ENCODE peak calls at places on chromosomes 2 and 18, in six cellular contexts. U is SK-N-SH, W is HepG2, V is HCT116, S is GM12878, Q is K562. P is an unnamed sample.

GRCh38 chr2:127142663-127143630 is 36.0 kb upstream of the BIN1 start:
- DNase-seq in Q (no peak), V (no peak), S (no peak), W (no peak), U (no peak), P (peak)

GRCh38 chr2:120826716-120827410 is 91.2 kb downstream of the GLI2 start:
- DNase-seq in V (no peak), U (no peak), Q (no peak), S (no peak), W (no peak), P (no peak)

GRCh38 chr2:49972699-49973098 is 818.4 kb upstream of the FSHR start:
- DNase-seq in S (no peak), U (peak), W (no peak), V (no peak), Q (no peak), P (peak)

GRCh38 chr2:24894750-24895149 is 25.3 kb downstream of the ADCY3 start:
- DNase-seq in Q (no peak), S (no peak), V (no peak), U (no peak), W (no peak), P (no peak)

GRCh38 chr2:68700560-68700959 is 34.1 kb upstream of the ARHGAP25 start:
- DNase-seq in W (no peak), Q (no peak), V (no peak), U (no peak), S (no peak), P (no peak)

GRCh38 chr18:42545825-42546224 is 569.7 kb downstream of the RIT2 start:
- DNase-seq in W (no peak), V (no peak), U (no peak), Q (no peak), S (no peak), P (no peak)

GRCh38 chr2:240451108-240451611 is 15.7 kb downstream of the GPC1 start:
- DNase-seq in W (no peak), V (no peak), Q (no peak), U (no peak), S (no peak), P (no peak)

GRCh38 chr2:105379741-105380186 is 19.1 kb downstream of the FHL2 start:
- DNase-seq in S (no peak), V (no peak), Q (no peak), W (no peak), U (no peak), P (no peak)

GRCh38 chr2:149743842-149744468 is 156.4 kb upstream of the MMADHC start:
- DNase-seq in U (no peak), W (no peak), S (no peak), V (no peak), Q (no peak), P (no peak)

GRCh38 chr18:76875390-76876330 is 53.3 kb downstream of the ZNF236 start:
- DNase-seq in V (peak), Q (peak), S (no peak), W (peak), U (peak), P (peak)

GRCh38 chr18:59022167-59022945 is 117.3 kb upstream of the SEC11C start:
- DNase-seq in Q (no peak), S (no peak), W (no peak), V (no peak), U (peak), P (no peak)

GRCh38 chr2:44970846-44971450 is 29.4 kb downstream of the SIX3 start:
- DNase-seq in V (no peak), S (no peak), Q (no peak), U (no peak), W (no peak), P (no peak)

GRCh38 chr2:215622836-215623235 is 187.0 kb upstream of the FN1 start:
- DNase-seq in S (no peak), V (no peak), U (no peak), Q (no peak), W (no peak), P (no peak)

GRCh38 chr2:133484106-133484505 is 84.2 kb downstream of the NCKAP5 start:
- DNase-seq in S (no peak), V (no peak), W (no peak), U (no peak), Q (no peak), P (no peak)

GRCh38 chr2:218605438-218605837 is 2.3 kb upstream of the PLCD4 start:
- DNase-seq in Q (no peak), V (no peak), S (no peak), W (no peak), U (peak), P (no peak)

GRCh38 chr2:155872396-155872795 is 460.1 kb downstream of the NR4A2 start:
- DNase-seq in U (no peak), Q (no peak), W (no peak), V (no peak), S (no peak), P (no peak)

GRCh38 chr2:219296631-219297391 is 12.4 kb downstream of the PTPRN start:
- DNase-seq in W (no peak), Q (no peak), U (no peak), V (no peak), S (no peak), P (no peak)

GRCh38 chr2:96502891-96503636 is 2.1 kb downstream of the NEURL3 start:
- DNase-seq in S (no peak), Q (no peak), U (no peak), W (no peak), V (no peak), P (peak)
- TF ChIP-seq SIN3A in S (no peak), Q (no peak), U (no peak), W (no peak), V (no peak), P (no peak)

DNA sequence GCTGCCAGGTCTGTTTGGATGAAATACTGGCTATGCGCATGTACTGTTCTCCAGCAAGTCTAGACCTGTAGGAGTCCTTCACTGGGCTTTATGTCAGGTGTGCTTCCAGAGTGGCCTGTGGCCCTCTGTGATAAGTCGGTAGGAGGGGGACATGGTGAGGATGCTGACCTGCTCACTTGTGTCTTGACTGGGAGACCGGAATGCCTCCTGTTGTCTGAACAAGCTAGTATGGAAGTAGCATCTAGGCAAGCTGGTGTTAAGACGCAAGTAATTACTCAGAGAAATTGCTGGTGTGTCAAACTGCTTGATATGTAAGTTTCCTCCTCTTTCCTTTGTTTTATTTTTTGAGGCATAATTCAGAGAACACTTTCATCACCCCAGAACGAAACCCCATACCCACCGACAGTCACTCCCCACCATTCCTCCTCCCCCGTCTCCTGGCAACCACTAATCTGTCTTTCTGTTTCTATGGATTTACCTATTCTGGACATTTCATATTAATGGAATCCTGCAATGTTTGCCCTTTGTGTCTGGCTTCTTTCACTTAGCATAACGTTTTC is 76.4 kb downstream of the TMEM247 start:
- DNase-seq in Q (no peak), V (no peak), U (no peak), W (no peak), S (no peak), P (no peak)
- TF ChIP-seq YY1 in Q (no peak), V (no peak), U (no peak), W (no peak), S (no peak), P (no peak)

GRCh38 chr2:191957996-191958860 is 111.3 kb upstream of the CAVIN2 start:
- DNase-seq in V (no peak), Q (no peak), W (no peak), U (no peak), S (no peak), P (no peak)
- TF ChIP-seq MAX in V (no peak), Q (no peak), W (no peak), U (no peak), S (no peak), P (no peak)

GRCh38 chr2:85731606-85732005 is 22.2 kb upstream of the ATOH8 start:
- DNase-seq in S (no peak), V (no peak), W (no peak), U (no peak), Q (no peak), P (no peak)
- TF ChIP-seq SIN3A in S (no peak), V (no peak), W (no peak), U (no peak), Q (no peak), P (no peak)

GRCh38 chr2:199460101-199460671 is 2.4 kb upstream of the SATB2 start:
- DNase-seq in U (no peak), S (no peak), V (peak), Q (no peak), W (no peak), P (no peak)
- TF ChIP-seq YY1 in U (no peak), S (no peak), V (no peak), Q (no peak), W (no peak), P (no peak)